ENCODE peak calls at places on chromosomes 13 and 19, in seven cellular contexts. I is heart right ventricle; Z is activated T-cell treated with anti-CD3 and anti-CD28 coated beads, Interleukin-2, amount 50 U/mL, for 4 hours; B is sciatic nerve; Y is memory B cell; G is HCT116; Q is naive thymus-derived CD8-positive, alpha-beta T cell. M is an unnamed sample.
A peak's percentile ranks its signal among the peaks of the same experiment; 100 is the strongest.

GRCh38 chr19:14375582-14376291 is 5.5 kb upstream of the ADGRE5 start:
- ATAC-seq in I (peak; percentile 94), Z (peak; percentile 9), B (peak; percentile 66), Y (peak; percentile 9), G (no peak), Q (peak; percentile 13), M (peak; percentile 82)

GRCh38 chr19:19599190-19599535 is 19.3 kb downstream of the PBX4 start:
- ATAC-seq in I (no peak), Z (peak; percentile 53), B (no peak), Y (no peak), G (no peak), Q (no peak), M (no peak)

GRCh38 chr19:17424743-17425365 is 5.0 kb downstream of the MVB12A start:
- ATAC-seq in I (peak; percentile 27), Z (peak; percentile 44), B (peak; percentile 29), Y (peak; percentile 46), G (peak; percentile 77), Q (no peak), M (peak; percentile 42)

GRCh38 chr19:22783651-22784050 is 300 bp downstream of the ZNF99 start:
- ATAC-seq in I (peak; percentile 42), Z (no peak), B (peak; percentile 36), Y (no peak), G (no peak), Q (no peak), M (no peak)

GRCh38 chr13:28558567-28558966 is 63.6 kb upstream of the FLT1 start:
- ATAC-seq in I (peak; percentile 79), Z (no peak), B (peak; percentile 15), Y (no peak), G (no peak), Q (no peak), M (no peak)

GRCh38 chr19:13034636-13035035 is 39.4 kb downstream of the NFIX start:
- ATAC-seq in I (no peak), Z (no peak), B (no peak), Y (no peak), G (no peak), Q (no peak), M (peak; percentile 10)

GRCh38 chr13:111969551-111970135 is 97.3 kb upstream of the SOX1 start:
- ATAC-seq in I (no peak), Z (no peak), B (no peak), Y (no peak), G (no peak), Q (no peak), M (no peak)

GRCh38 chr13:32824671-32825070 is 191.6 kb upstream of the KL start:
- ATAC-seq in I (no peak), Z (no peak), B (no peak), Y (no peak), G (peak; percentile 95), Q (no peak), M (peak; percentile 46)

GRCh38 chr13:76795701-76796695 is 90.2 kb downstream of the KCTD12 start:
- ATAC-seq in I (no peak), Z (no peak), B (no peak), Y (no peak), G (no peak), Q (no peak), M (no peak)

GRCh38 chr13:72458701-72459100 is 268.7 kb downstream of the MZT1 start:
- ATAC-seq in I (no peak), Z (no peak), B (no peak), Y (no peak), G (no peak), Q (no peak), M (no peak)

GRCh38 chr13:24226762-24227161 is 66.2 kb downstream of the SPATA13 start:
- ATAC-seq in I (no peak), Z (no peak), B (no peak), Y (no peak), G (no peak), Q (no peak), M (no peak)

GRCh38 chr19:35789195-35789977 is 14.0 kb downstream of the ARHGAP33 start:
- ATAC-seq in I (no peak), Z (no peak), B (no peak), Y (no peak), G (no peak), Q (no peak), M (no peak)

GRCh38 chr13:44768775-44769578 is 192.8 kb upstream of the TSC22D1 start:
- ATAC-seq in I (no peak), Z (peak; percentile 82), B (no peak), Y (no peak), G (no peak), Q (no peak), M (no peak)

GRCh38 chr13:43136940-43137574 is 113.7 kb downstream of the DNAJC15 start:
- ATAC-seq in I (no peak), Z (no peak), B (no peak), Y (no peak), G (no peak), Q (no peak), M (no peak)

GRCh38 chr13:34941835-34942731 is at the start of gene NBEA:
- ATAC-seq in I (peak; percentile 90), Z (peak; percentile 73), B (peak; percentile 90), Y (peak; percentile 76), G (peak; percentile 80), Q (peak; percentile 71), M (peak; percentile 82)

GRCh38 chr19:35612224-35612558 is 344 bp upstream of the HAUS5 start:
- ATAC-seq in I (no peak), Z (no peak), B (peak; percentile 6), Y (no peak), G (no peak), Q (no peak), M (no peak)

GRCh38 chr13:99093997-99094396 is 106.7 kb upstream of the UBAC2 start:
- ATAC-seq in I (no peak), Z (no peak), B (no peak), Y (no peak), G (no peak), Q (no peak), M (no peak)

GRCh38 chr19:34260771-34261173 is 6.4 kb downstream of the GARRE1 start:
- ATAC-seq in I (peak; percentile 12), Z (no peak), B (peak; percentile 40), Y (no peak), G (no peak), Q (no peak), M (no peak)

GRCh38 chr13:62910541-62910940 is 1494.9 kb upstream of the PCDH20 start:
- ATAC-seq in I (no peak), Z (no peak), B (no peak), Y (no peak), G (no peak), Q (no peak), M (no peak)

GRCh38 chr19:42122691-42123607 is 9.3 kb downstream of the POU2F2 start:
- ATAC-seq in I (no peak), Z (peak; percentile 82), B (no peak), Y (peak; percentile 8), G (no peak), Q (peak; percentile 31), M (no peak)

GRCh38 chr19:49362926-49363264 is 679 bp upstream of the TEAD2 start:
- ATAC-seq in I (peak; percentile 7), Z (no peak), B (peak; percentile 6), Y (no peak), G (peak; percentile 4), Q (peak; percentile 24), M (no peak)

GRCh38 chr13:113474179-113474578 is 16.3 kb downstream of the DCUN1D2 start:
- ATAC-seq in I (peak; percentile 68), Z (no peak), B (peak; percentile 45), Y (no peak), G (no peak), Q (no peak), M (peak; percentile 55)

GRCh38 chr13:46288570-46289259 is 77.0 kb downstream of the LRRC63 start:
- ATAC-seq in I (no peak), Z (peak; percentile 83), B (no peak), Y (peak; percentile 62), G (peak; percentile 92), Q (peak; percentile 85), M (no peak)

GRCh38 chr19:11814707-11815050 is 606 bp downstream of the ZNF440 start:
- ATAC-seq in I (peak; percentile 10), Z (no peak), B (no peak), Y (no peak), G (peak; percentile 12), Q (peak; percentile 3), M (no peak)